ENCODE peak calls at places on chromosomes 5 and 9, in four cellular contexts. L, S, C and I are unnamed samples.

GRCh38 chr5:150158170-150158949 is 2.7 kb upstream of the PDGFRB start:
- DNase-seq in L (no peak), S (no peak), C (no peak), I (no peak)

GRCh38 chr5:139251281-139251687 is 42.3 kb upstream of the MATR3 start:
- DNase-seq in L (no peak), S (peak; percentile 29), C (no peak), I (peak; percentile 38)

GRCh38 chr5:131393498-131393968 is 129.7 kb downstream of the CDC42SE2 start:
- DNase-seq in L (no peak), S (no peak), C (no peak), I (no peak)

GRCh38 chr9:18422296-18423036 is 51.5 kb upstream of the ADAMTSL1 start:
- DNase-seq in L (no peak), S (no peak), C (no peak), I (no peak)

GRCh38 chr9:131270171-131271015 is 5.9 kb downstream of the FAM78A start:
- DNase-seq in L (no peak), S (peak; percentile 93), C (no peak), I (no peak)

GRCh38 chr5:55750499-55750898 is 12.6 kb downstream of the DDX4 start:
- DNase-seq in L (no peak), S (no peak), C (no peak), I (no peak)

GRCh38 chr5:172412724-172413260 is 41.5 kb downstream of the SH3PXD2B start:
- DNase-seq in L (no peak), S (no peak), C (no peak), I (peak; percentile 16)

GRCh38 chr9:137070906-137071275 is 534 bp upstream of the SAPCD2 start:
- DNase-seq in L (no peak), S (no peak), C (peak; percentile 64), I (no peak)

GRCh38 chr5:77658662-77659061 is 20.1 kb upstream of the OTP start:
- DNase-seq in L (no peak), S (no peak), C (no peak), I (no peak)

GRCh38 chr5:82886911-82887310 is 190.3 kb downstream of the TMEM167A start:
- DNase-seq in L (no peak), S (no peak), C (no peak), I (no peak)

GRCh38 chr5:168967882-168968620 is 332.9 kb downstream of the SLIT3 start:
- DNase-seq in L (no peak), S (no peak), C (no peak), I (no peak)

GRCh38 chr5:110807174-110807573 is 68.4 kb downstream of the SLC25A46 start:
- DNase-seq in L (no peak), S (no peak), C (no peak), I (no peak)

GRCh38 chr5:178274826-178275537 is 42.4 kb upstream of the PHYKPL start:
- DNase-seq in L (no peak), S (no peak), C (no peak), I (no peak)

GRCh38 chr5:115475768-115476167 is 68.8 kb downstream of the FEM1C start:
- DNase-seq in L (no peak), S (no peak), C (no peak), I (no peak)

GRCh38 chr5:5221731-5222130 is 81.6 kb downstream of the ADAMTS16 start:
- DNase-seq in L (no peak), S (no peak), C (no peak), I (no peak)

GRCh38 chr9:70470050-70471015 is 55.9 kb upstream of the KLF9 start:
- DNase-seq in L (no peak), S (no peak), C (peak; percentile 90), I (no peak)

GRCh38 chr5:65085181-65085580 is 316.5 kb downstream of the CWC27 start:
- DNase-seq in L (no peak), S (no peak), C (no peak), I (no peak)

GRCh38 chr5:55959208-55959607 is 35.6 kb downstream of the IL6ST start:
- DNase-seq in L (no peak), S (no peak), C (no peak), I (no peak)

GRCh38 chr9:121888438-121888775 is 204.7 kb downstream of the TTLL11 start:
- DNase-seq in L (no peak), S (no peak), C (no peak), I (no peak)

GRCh38 chr9:129858167-129858962 is 23.1 kb downstream of the USP20 start:
- DNase-seq in L (no peak), S (peak; percentile 68), C (no peak), I (no peak)

GRCh38 chr9:129857207-129857606 is 21.9 kb downstream of the USP20 start:
- DNase-seq in L (no peak), S (peak; percentile 71), C (no peak), I (no peak)

GRCh38 chr9:129861447-129861827 is 26.2 kb downstream of the USP20 start:
- DNase-seq in L (no peak), S (no peak), C (no peak), I (no peak)

GRCh38 chr9:129863059-129863690 is 27.9 kb downstream of the USP20 start:
- DNase-seq in L (no peak), S (peak; percentile 97), C (no peak), I (no peak)

DNA sequence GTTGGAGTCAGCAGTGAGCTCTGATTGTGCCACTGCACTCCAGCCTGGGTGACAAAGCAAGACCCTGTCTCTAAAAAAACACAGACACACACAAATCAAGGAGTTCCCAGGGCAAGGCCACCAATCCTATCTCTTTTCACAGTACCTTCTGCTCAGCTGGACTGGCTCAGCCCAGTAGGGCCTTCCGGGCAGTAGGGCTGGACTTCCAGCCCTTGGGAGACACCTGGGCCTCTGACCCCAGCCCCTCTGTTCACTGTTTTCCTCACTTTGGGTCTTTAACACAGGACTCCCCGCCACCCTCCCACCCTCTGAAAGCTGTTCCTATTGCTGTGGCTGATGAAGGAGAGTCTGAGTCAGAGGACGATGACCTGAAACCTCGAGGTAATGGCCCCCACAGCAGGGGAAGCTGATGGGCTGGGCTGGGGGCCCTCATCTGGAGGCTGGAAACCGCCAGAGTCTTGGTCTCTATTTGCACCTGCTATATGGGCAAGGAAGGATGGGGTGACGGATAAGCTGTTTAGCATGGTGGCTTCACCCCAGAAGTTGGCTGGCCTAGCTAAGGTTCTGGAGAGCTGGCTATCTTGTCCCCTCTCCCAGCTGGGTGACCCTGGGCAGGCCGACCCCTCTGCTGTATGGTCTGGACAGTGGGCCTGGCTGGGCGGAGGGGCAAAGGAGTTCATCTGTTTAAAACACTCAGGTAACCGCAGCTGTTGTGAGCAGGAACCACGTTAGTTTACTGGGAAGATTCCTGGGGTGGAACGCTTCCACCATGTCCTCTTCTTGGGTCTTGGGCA is 25.6 kb downstream of the USP20 start:
- DNase-seq in L (no peak), S (no peak), C (no peak), I (no peak)
- TF ChIP-seq CREB1 in L (no peak), S (no peak), C (no peak), I (no peak)

DNA sequence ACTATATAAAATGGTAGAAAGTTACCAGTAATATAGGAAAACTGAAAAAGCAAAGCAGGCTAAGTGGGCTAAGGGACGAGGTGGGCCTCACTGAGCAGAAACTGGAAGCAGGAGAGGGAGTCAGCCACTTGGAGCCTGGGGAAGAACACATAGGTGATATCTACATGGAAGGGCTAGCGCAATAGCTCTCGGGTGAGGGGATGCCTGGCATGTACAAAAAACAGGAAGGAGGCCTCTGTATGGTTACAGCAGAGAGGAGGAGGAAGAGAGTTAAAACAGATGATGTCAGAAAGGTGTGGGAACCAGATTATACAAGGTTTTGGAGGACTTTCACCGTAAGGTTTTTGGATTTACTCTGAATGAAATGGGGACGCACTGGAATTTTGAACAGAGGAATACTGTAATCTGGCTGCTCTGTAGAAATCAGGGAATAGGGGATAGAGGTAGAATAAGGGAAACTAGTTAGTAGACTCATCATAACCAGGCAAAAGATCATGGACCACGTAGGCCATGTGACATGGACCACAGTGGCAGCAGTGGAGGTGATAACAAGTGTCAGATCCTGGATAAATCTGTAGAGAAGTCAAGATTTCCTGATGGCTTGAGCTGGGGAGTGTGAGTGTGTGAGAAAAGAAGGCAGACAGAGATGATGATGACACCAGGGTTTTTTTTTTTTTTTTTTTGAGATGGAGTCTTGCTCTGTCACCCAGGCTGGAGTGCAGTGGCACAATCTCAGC is 52.6 kb downstream of the FNBP1 start:
- DNase-seq in L (no peak), S (no peak), C (no peak), I (no peak)
- TF ChIP-seq HDAC6 in L (no peak), S (no peak), C (no peak), I (no peak)

DNA sequence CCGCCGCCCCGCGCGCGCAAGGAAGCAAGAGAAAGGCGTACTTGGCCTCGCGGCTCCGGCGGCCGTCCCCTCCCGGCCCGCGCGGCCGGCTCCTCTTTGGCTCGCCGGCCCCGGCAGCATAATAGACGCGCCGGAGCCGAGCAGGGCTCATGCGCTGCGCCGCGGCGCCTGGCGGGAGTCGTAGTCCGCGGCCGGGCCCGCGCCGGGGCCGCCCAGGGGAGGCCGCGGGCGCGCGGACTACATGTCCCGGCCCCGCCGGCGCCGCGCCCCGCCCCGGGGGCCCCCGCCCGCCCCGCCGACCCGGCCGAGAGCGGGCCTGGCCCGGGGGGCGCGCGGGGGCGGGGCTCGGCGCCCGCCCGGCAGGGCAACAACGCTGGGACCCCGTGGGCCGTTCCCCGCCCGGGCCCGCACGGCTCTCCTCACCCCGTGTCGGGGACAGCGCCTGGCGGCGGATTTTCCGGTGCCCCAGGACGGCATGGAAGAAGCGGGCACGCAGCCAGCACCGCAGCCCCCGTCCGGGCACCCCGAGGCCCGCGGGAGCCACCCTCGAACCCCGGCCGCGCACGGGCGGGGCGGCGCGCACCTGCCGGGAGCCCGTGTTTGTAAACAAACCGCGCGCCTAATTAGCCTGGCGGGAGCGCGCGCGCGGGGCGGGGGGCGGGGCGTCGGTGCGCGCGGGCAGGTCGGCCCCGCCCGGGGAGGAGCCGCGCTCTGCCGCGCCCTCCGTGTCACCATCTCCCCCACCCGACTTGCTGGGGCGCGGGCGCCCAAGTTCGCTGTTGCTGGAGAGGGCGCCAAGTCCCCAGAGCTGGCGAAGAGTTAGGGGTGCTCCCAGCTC is at the start of gene BRD3:
- DNase-seq in L (peak; percentile 53), S (peak; percentile 93), C (peak; percentile 71), I (peak; percentile 17)
- TF ChIP-seq CREB1 in L (peak; percentile 73), S (peak; percentile 56), C (no peak), I (peak; percentile 58)

DNA sequence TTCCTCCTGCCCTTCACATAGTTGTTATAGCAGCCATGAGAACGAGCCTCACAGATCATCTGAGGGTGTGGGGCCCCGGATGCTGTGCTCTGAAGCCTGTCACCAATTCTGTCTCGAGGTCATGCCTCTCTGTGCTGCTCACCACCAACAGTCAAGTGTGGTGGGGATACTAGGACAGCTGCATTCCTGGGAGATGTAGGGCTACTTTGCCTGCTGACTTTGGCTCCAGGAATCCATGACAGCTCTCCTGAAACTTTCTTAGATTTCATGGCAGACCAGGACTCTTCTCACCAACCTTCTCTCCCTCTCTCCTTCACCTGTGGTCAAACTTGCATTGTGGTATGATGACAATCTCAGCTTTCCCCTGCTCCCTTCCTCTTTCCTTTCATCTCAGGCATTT is 395.9 kb downstream of the PSAT1 start:
- DNase-seq in L (no peak), S (no peak), C (no peak), I (no peak)
- TF ChIP-seq HDAC6 in L (no peak), S (no peak), C (no peak), I (no peak)

GRCh38 chr5:145495741-145496140 is 339.4 kb downstream of the PRELID2 start:
- DNase-seq in L (no peak), S (no peak), C (peak; percentile 2), I (no peak)

GRCh38 chr5:145502906-145503305 is 332.2 kb downstream of the PRELID2 start:
- DNase-seq in L (no peak), S (no peak), C (no peak), I (no peak)

GRCh38 chr5:145497041-145497440 is 338.1 kb downstream of the PRELID2 start:
- DNase-seq in L (no peak), S (no peak), C (no peak), I (no peak)

GRCh38 chr5:145500712-145501111 is 334.4 kb downstream of the PRELID2 start:
- DNase-seq in L (no peak), S (no peak), C (no peak), I (no peak)

GRCh38 chr5:145499483-145499882 is 335.7 kb downstream of the PRELID2 start:
- DNase-seq in L (no peak), S (no peak), C (no peak), I (no peak)
- TF ChIP-seq CREB1 in L (no peak), S (no peak), C (no peak), I (no peak)